ENCODE peak calls at places on chromosomes 7 and 10, in nine cellular contexts. One of them, this sample, is unnamed.

GRCh38 chr7:32204361-32205018 is 134.3 kb upstream of the PDE1C start:
- DNase-seq in chondrocyte: no peak
- DNase-seq in A549: peak; percentile 91
- DNase-seq in heart left ventricle: peak; percentile 72
- DNase-seq in IMR-90: peak; percentile 77
- DNase-seq in kidney: no peak
- DNase-seq in lower leg skin: no peak
- DNase-seq in mesothelial cell of epicardium: peak; percentile 56
- DNase-seq in RWPE1: peak; percentile 62
- DNase-seq in this sample: peak; percentile 60

GRCh38 chr7:155369-156000 is 36.9 kb upstream of the FAM20C start:
- DNase-seq in chondrocyte: no peak
- DNase-seq in A549: no peak
- DNase-seq in heart left ventricle: peak; percentile 12
- DNase-seq in IMR-90: peak; percentile 36
- DNase-seq in kidney: peak; percentile 37
- DNase-seq in lower leg skin: no peak
- DNase-seq in mesothelial cell of epicardium: no peak
- DNase-seq in RWPE1: peak; percentile 16
- DNase-seq in this sample: no peak

GRCh38 chr7:120718361-120718760 is 139.6 kb downstream of the TSPAN12 start:
- DNase-seq in chondrocyte: no peak
- DNase-seq in A549: no peak
- DNase-seq in heart left ventricle: no peak
- DNase-seq in IMR-90: no peak
- DNase-seq in kidney: no peak
- DNase-seq in lower leg skin: no peak
- DNase-seq in mesothelial cell of epicardium: no peak
- DNase-seq in RWPE1: no peak
- DNase-seq in this sample: no peak

GRCh38 chr10:112471878-112472487 is 25.0 kb downstream of the VTI1A start:
- DNase-seq in chondrocyte: no peak
- DNase-seq in A549: peak; percentile 71
- DNase-seq in heart left ventricle: no peak
- DNase-seq in IMR-90: peak; percentile 68
- DNase-seq in kidney: no peak
- DNase-seq in lower leg skin: no peak
- DNase-seq in mesothelial cell of epicardium: no peak
- DNase-seq in RWPE1: peak; percentile 57
- DNase-seq in this sample: no peak

GRCh38 chr10:94174838-94175237 is 181.1 kb downstream of the PLCE1 start:
- DNase-seq in chondrocyte: no peak
- DNase-seq in A549: no peak
- DNase-seq in heart left ventricle: no peak
- DNase-seq in IMR-90: peak; percentile 7
- DNase-seq in kidney: no peak
- DNase-seq in lower leg skin: no peak
- DNase-seq in mesothelial cell of epicardium: no peak
- DNase-seq in RWPE1: no peak
- DNase-seq in this sample: no peak

GRCh38 chr10:88115968-88116367 is 252.5 kb downstream of the PTEN start:
- DNase-seq in chondrocyte: no peak
- DNase-seq in A549: no peak
- DNase-seq in heart left ventricle: no peak
- DNase-seq in IMR-90: peak; percentile 88
- DNase-seq in kidney: no peak
- DNase-seq in lower leg skin: no peak
- DNase-seq in mesothelial cell of epicardium: no peak
- DNase-seq in RWPE1: no peak
- DNase-seq in this sample: no peak

GRCh38 chr7:738723-739454 is 11.8 kb upstream of the PRKAR1B start:
- DNase-seq in chondrocyte: no peak
- DNase-seq in A549: no peak
- DNase-seq in heart left ventricle: peak; percentile 56
- DNase-seq in IMR-90: no peak
- DNase-seq in kidney: peak; percentile 41
- DNase-seq in lower leg skin: no peak
- DNase-seq in mesothelial cell of epicardium: no peak
- DNase-seq in RWPE1: no peak
- DNase-seq in this sample: no peak

GRCh38 chr7:14023342-14023741 is 33.9 kb upstream of the ETV1 start:
- DNase-seq in chondrocyte: no peak
- DNase-seq in A549: no peak
- DNase-seq in heart left ventricle: no peak
- DNase-seq in IMR-90: no peak
- DNase-seq in kidney: no peak
- DNase-seq in lower leg skin: no peak
- DNase-seq in mesothelial cell of epicardium: no peak
- DNase-seq in RWPE1: no peak
- DNase-seq in this sample: no peak

GRCh38 chr7:38369816-38370493 is 96.5 kb upstream of the TARP start:
- DNase-seq in chondrocyte: no peak
- DNase-seq in A549: peak; percentile 90
- DNase-seq in heart left ventricle: peak; percentile 94
- DNase-seq in IMR-90: peak; percentile 85
- DNase-seq in kidney: peak; percentile 92
- DNase-seq in lower leg skin: peak; percentile 78
- DNase-seq in mesothelial cell of epicardium: peak; percentile 86
- DNase-seq in RWPE1: peak; percentile 64
- DNase-seq in this sample: peak; percentile 94

GRCh38 chr7:21967500-21968099 is 21.9 kb upstream of the CDCA7L start:
- DNase-seq in chondrocyte: no peak
- DNase-seq in A549: no peak
- DNase-seq in heart left ventricle: no peak
- DNase-seq in IMR-90: no peak
- DNase-seq in kidney: no peak
- DNase-seq in lower leg skin: no peak
- DNase-seq in mesothelial cell of epicardium: no peak
- DNase-seq in RWPE1: no peak
- DNase-seq in this sample: no peak

GRCh38 chr10:92816106-92816505 is 32.2 kb upstream of the EXOC6 start:
- DNase-seq in chondrocyte: no peak
- DNase-seq in A549: no peak
- DNase-seq in heart left ventricle: no peak
- DNase-seq in IMR-90: peak; percentile 73
- DNase-seq in kidney: no peak
- DNase-seq in lower leg skin: no peak
- DNase-seq in mesothelial cell of epicardium: no peak
- DNase-seq in RWPE1: no peak
- DNase-seq in this sample: no peak

GRCh38 chr7:88357295-88357694 is 50.6 kb upstream of the STEAP4 start:
- DNase-seq in chondrocyte: no peak
- DNase-seq in A549: peak; percentile 48
- DNase-seq in heart left ventricle: no peak
- DNase-seq in IMR-90: no peak
- DNase-seq in kidney: no peak
- DNase-seq in lower leg skin: no peak
- DNase-seq in mesothelial cell of epicardium: no peak
- DNase-seq in RWPE1: no peak
- DNase-seq in this sample: no peak

GRCh38 chr7:79312022-79312421 is 141.4 kb downstream of the MAGI2 start:
- DNase-seq in chondrocyte: no peak
- DNase-seq in A549: no peak
- DNase-seq in heart left ventricle: no peak
- DNase-seq in IMR-90: no peak
- DNase-seq in kidney: no peak
- DNase-seq in lower leg skin: no peak
- DNase-seq in mesothelial cell of epicardium: no peak
- DNase-seq in RWPE1: no peak
- DNase-seq in this sample: no peak

GRCh38 chr7:141239661-141240060 is 165.8 kb downstream of the TMEM178B start:
- DNase-seq in chondrocyte: no peak
- DNase-seq in A549: no peak
- DNase-seq in heart left ventricle: no peak
- DNase-seq in IMR-90: no peak
- DNase-seq in kidney: no peak
- DNase-seq in lower leg skin: no peak
- DNase-seq in mesothelial cell of epicardium: no peak
- DNase-seq in RWPE1: no peak
- DNase-seq in this sample: no peak

GRCh38 chr10:70908426-70909296 is 20.3 kb upstream of the PCBD1 start:
- DNase-seq in chondrocyte: no peak
- DNase-seq in A549: no peak
- DNase-seq in heart left ventricle: peak; percentile 11
- DNase-seq in IMR-90: no peak
- DNase-seq in kidney: peak; percentile 45
- DNase-seq in lower leg skin: no peak
- DNase-seq in mesothelial cell of epicardium: no peak
- DNase-seq in RWPE1: no peak
- DNase-seq in this sample: no peak

GRCh38 chr10:86964061-86964846 is 4.0 kb upstream of the ADIRF start:
- DNase-seq in chondrocyte: peak; percentile 72
- DNase-seq in A549: no peak
- DNase-seq in heart left ventricle: peak; percentile 37
- DNase-seq in IMR-90: no peak
- DNase-seq in kidney: peak; percentile 58
- DNase-seq in lower leg skin: peak; percentile 25
- DNase-seq in mesothelial cell of epicardium: no peak
- DNase-seq in RWPE1: no peak
- DNase-seq in this sample: no peak

DNA sequence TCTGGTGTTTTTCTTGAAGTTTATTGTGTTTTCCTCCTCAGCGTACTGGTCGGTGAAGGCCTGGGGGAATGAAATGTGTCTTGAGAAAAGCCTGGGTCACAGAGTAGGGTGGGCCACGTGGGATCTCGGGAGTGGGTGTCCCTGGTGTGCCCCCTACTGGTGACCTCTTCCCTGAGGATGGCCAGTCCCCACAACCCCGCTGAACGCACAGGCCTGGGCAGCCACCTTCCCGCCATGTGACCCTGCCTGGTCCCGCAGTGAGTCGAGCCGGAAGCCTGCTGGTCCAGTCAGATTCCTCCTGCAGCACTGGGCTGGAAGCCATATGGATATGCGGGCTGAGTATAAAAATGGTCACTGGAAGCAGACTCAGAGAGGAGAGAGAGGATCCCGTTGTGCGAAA is 52.9 kb upstream of the GNA12 start:
- DNase-seq in chondrocyte: no peak
- DNase-seq in A549: no peak
- DNase-seq in heart left ventricle: no peak
- DNase-seq in IMR-90: no peak
- DNase-seq in kidney: no peak
- DNase-seq in lower leg skin: no peak
- DNase-seq in mesothelial cell of epicardium: no peak
- DNase-seq in RWPE1: no peak
- DNase-seq in this sample: no peak
- TF ChIP-seq CTCF in chondrocyte: no peak
- TF ChIP-seq CTCF in A549: no peak
- TF ChIP-seq CTCF in heart left ventricle: no peak
- TF ChIP-seq CTCF in IMR-90: no peak
- TF ChIP-seq CTCF in kidney: no peak
- TF ChIP-seq CTCF in lower leg skin: no peak
- TF ChIP-seq CTCF in mesothelial cell of epicardium: no peak
- TF ChIP-seq CTCF in RWPE1: no peak
- TF ChIP-seq CTCF in this sample: no peak

GRCh38 chr10:36888925-36889573 is 236.3 kb upstream of the ANKRD30A start:
- DNase-seq in chondrocyte: no peak
- DNase-seq in A549: peak; percentile 82
- DNase-seq in heart left ventricle: no peak
- DNase-seq in IMR-90: peak; percentile 3
- DNase-seq in kidney: no peak
- DNase-seq in lower leg skin: no peak
- DNase-seq in mesothelial cell of epicardium: no peak
- DNase-seq in RWPE1: peak; percentile 6
- DNase-seq in this sample: peak; percentile 60
- TF ChIP-seq CTCF in chondrocyte: peak; percentile 70
- TF ChIP-seq CTCF in A549: peak; percentile 74
- TF ChIP-seq CTCF in heart left ventricle: no peak
- TF ChIP-seq CTCF in IMR-90: peak; percentile 21
- TF ChIP-seq CTCF in kidney: no peak
- TF ChIP-seq CTCF in lower leg skin: no peak
- TF ChIP-seq CTCF in mesothelial cell of epicardium: no peak
- TF ChIP-seq CTCF in RWPE1: peak; percentile 24
- TF ChIP-seq CTCF in this sample: peak; percentile 71

GRCh38 chr7:105377903-105378302 is 10.8 kb downstream of the SRPK2 start:
- DNase-seq in chondrocyte: no peak
- DNase-seq in A549: no peak
- DNase-seq in heart left ventricle: no peak
- DNase-seq in IMR-90: no peak
- DNase-seq in kidney: no peak
- DNase-seq in lower leg skin: no peak
- DNase-seq in mesothelial cell of epicardium: no peak
- DNase-seq in RWPE1: no peak
- DNase-seq in this sample: no peak
- TF ChIP-seq CTCF in chondrocyte: no peak
- TF ChIP-seq CTCF in A549: no peak
- TF ChIP-seq CTCF in heart left ventricle: no peak
- TF ChIP-seq CTCF in IMR-90: no peak
- TF ChIP-seq CTCF in kidney: no peak
- TF ChIP-seq CTCF in lower leg skin: no peak
- TF ChIP-seq CTCF in mesothelial cell of epicardium: no peak
- TF ChIP-seq CTCF in RWPE1: no peak
- TF ChIP-seq CTCF in this sample: no peak

GRCh38 chr10:49035920-49036319 is 79.4 kb downstream of the VSTM4 start:
- DNase-seq in chondrocyte: no peak
- DNase-seq in A549: no peak
- DNase-seq in heart left ventricle: no peak
- DNase-seq in IMR-90: no peak
- DNase-seq in kidney: no peak
- DNase-seq in lower leg skin: no peak
- DNase-seq in mesothelial cell of epicardium: no peak
- DNase-seq in RWPE1: no peak
- DNase-seq in this sample: no peak

GRCh38 chr10:49036638-49037037 is 78.7 kb downstream of the VSTM4 start:
- DNase-seq in chondrocyte: no peak
- DNase-seq in A549: no peak
- DNase-seq in heart left ventricle: no peak
- DNase-seq in IMR-90: no peak
- DNase-seq in kidney: no peak
- DNase-seq in lower leg skin: no peak
- DNase-seq in mesothelial cell of epicardium: no peak
- DNase-seq in RWPE1: no peak
- DNase-seq in this sample: no peak

GRCh38 chr10:49039409-49039808 is 75.9 kb downstream of the VSTM4 start:
- DNase-seq in chondrocyte: no peak
- DNase-seq in A549: no peak
- DNase-seq in heart left ventricle: no peak
- DNase-seq in IMR-90: no peak
- DNase-seq in kidney: no peak
- DNase-seq in lower leg skin: no peak
- DNase-seq in mesothelial cell of epicardium: no peak
- DNase-seq in RWPE1: no peak
- DNase-seq in this sample: no peak

GRCh38 chr10:49038711-49039110 is 76.6 kb downstream of the VSTM4 start:
- DNase-seq in chondrocyte: no peak
- DNase-seq in A549: no peak
- DNase-seq in heart left ventricle: no peak
- DNase-seq in IMR-90: no peak
- DNase-seq in kidney: no peak
- DNase-seq in lower leg skin: no peak
- DNase-seq in mesothelial cell of epicardium: no peak
- DNase-seq in RWPE1: no peak
- DNase-seq in this sample: no peak

DNA sequence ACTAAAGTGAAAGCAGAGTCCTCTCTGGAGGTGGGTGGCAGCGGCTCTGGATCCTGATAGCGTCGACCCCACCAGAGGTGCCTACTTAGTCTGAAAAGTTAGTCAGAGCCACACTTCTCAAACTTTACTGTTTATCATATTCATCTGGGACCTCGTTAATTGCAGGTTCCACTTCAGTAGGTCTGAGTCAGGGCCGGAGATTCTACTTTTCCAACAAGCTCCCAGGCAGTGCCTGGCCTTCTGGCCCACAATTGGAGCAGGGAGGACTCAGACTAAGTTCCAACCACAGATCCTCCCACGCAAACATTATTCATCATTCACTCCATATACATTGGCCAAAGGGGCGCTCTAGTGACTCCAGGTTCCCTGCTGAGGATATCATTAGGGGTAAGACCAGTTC is 78.1 kb downstream of the VSTM4 start:
- DNase-seq in chondrocyte: no peak
- DNase-seq in A549: no peak
- DNase-seq in heart left ventricle: no peak
- DNase-seq in IMR-90: peak; percentile 56
- DNase-seq in kidney: no peak
- DNase-seq in lower leg skin: no peak
- DNase-seq in mesothelial cell of epicardium: no peak
- DNase-seq in RWPE1: no peak
- DNase-seq in this sample: no peak
- TF ChIP-seq CTCF in chondrocyte: no peak
- TF ChIP-seq CTCF in A549: no peak
- TF ChIP-seq CTCF in heart left ventricle: no peak
- TF ChIP-seq CTCF in IMR-90: no peak
- TF ChIP-seq CTCF in kidney: no peak
- TF ChIP-seq CTCF in lower leg skin: no peak
- TF ChIP-seq CTCF in mesothelial cell of epicardium: no peak
- TF ChIP-seq CTCF in RWPE1: no peak
- TF ChIP-seq CTCF in this sample: no peak

This sample was measured in neural crest cell.